ENCODE peak calls at places on chromosome 4, in six cellular contexts. M, J, P, V, R and D are unnamed samples.

GRCh38 chr4:165343353-165344191 is 16.1 kb downstream of the MSMO1 start:
- DNase-seq in M (no peak), J (no peak), P (no peak), V (no peak), R (no peak), D (no peak)

GRCh38 chr4:182906786-182907185 is 10.4 kb downstream of the DCTD start:
- DNase-seq in M (no peak), J (no peak), P (no peak), V (no peak), R (no peak), D (no peak)

GRCh38 chr4:36088542-36088941 is 155.8 kb downstream of the ARAP2 start:
- DNase-seq in M (no peak), J (no peak), P (no peak), V (no peak), R (no peak), D (no peak)

GRCh38 chr4:64774626-64775025 is 365.4 kb upstream of the TECRL start:
- DNase-seq in M (no peak), J (no peak), P (peak; percentile 6), V (no peak), R (no peak), D (peak; percentile 36)

GRCh38 chr4:6885953-6886557 is 23.6 kb upstream of the TBC1D14 start:
- DNase-seq in M (no peak), J (peak; percentile 85), P (peak; percentile 30), V (peak; percentile 75), R (peak; percentile 60), D (peak; percentile 53)

GRCh38 chr4:84481077-84481878 is 17.8 kb downstream of the NKX6-1 start:
- DNase-seq in M (no peak), J (no peak), P (no peak), V (no peak), R (no peak), D (no peak)

GRCh38 chr4:168167714-168168284 is 75.5 kb downstream of the ANXA10 start:
- DNase-seq in M (no peak), J (no peak), P (no peak), V (no peak), R (no peak), D (no peak)

GRCh38 chr4:36230523-36230922 is 13.8 kb downstream of the ARAP2 start:
- DNase-seq in M (no peak), J (no peak), P (no peak), V (no peak), R (no peak), D (no peak)

GRCh38 chr4:174214102-174214878 is 69.2 kb downstream of the FBXO8 start:
- DNase-seq in M (peak; percentile 15), J (no peak), P (peak; percentile 16), V (no peak), R (no peak), D (no peak)

GRCh38 chr4:138911903-138912713 is 103.5 kb upstream of the NOCT start:
- DNase-seq in M (no peak), J (no peak), P (no peak), V (no peak), R (no peak), D (no peak)

GRCh38 chr4:183492791-183493221 is 12.1 kb upstream of the ING2 start:
- DNase-seq in M (no peak), J (peak; percentile 95), P (peak; percentile 48), V (peak; percentile 73), R (peak; percentile 12), D (peak; percentile 96)

GRCh38 chr4:76238701-76239100 is 12.8 kb upstream of the FAM47E start:
- DNase-seq in M (no peak), J (no peak), P (no peak), V (no peak), R (no peak), D (no peak)